ENCODE peak calls at places on chromosomes 5 and 9, in seven cellular contexts. V is uterus, Q is foreskin fibroblast, R is A549, E is mucosa of descending colon, B is left ventricle myocardium inferior, W is GM23338. X is an unnamed sample.
A peak's percentile ranks its signal among the peaks of the same experiment; 100 is the strongest.

GRCh38 chr9:111599092-111599947 is at the start of gene PTGR1:
- DNase-seq in V (peak; percentile 87), Q (peak; percentile 96), R (peak; percentile 72), E (peak; percentile 86), B (peak; percentile 85), W (peak; percentile 92), X (peak; percentile 85)

GRCh38 chr9:2634158-2634557 is 12.6 kb downstream of the VLDLR start:
- DNase-seq in V (no peak), Q (no peak), R (no peak), E (no peak), B (no peak), W (no peak), X (no peak)

GRCh38 chr9:114156658-114157421 is 1.5 kb downstream of the COL27A1 start:
- DNase-seq in V (peak; percentile 80), Q (peak; percentile 94), R (peak; percentile 28), E (peak; percentile 30), B (peak; percentile 62), W (peak; percentile 63), X (peak; percentile 43)

GRCh38 chr9:130661461-130662098 is 2.8 kb upstream of the PRDM12 start:
- DNase-seq in V (no peak), Q (peak; percentile 17), R (no peak), E (no peak), B (no peak), W (peak; percentile 59), X (no peak)

GRCh38 chr9:76321185-76321828 is 72.9 kb downstream of the RFK start:
- DNase-seq in V (no peak), Q (peak; percentile 71), R (peak; percentile 44), E (no peak), B (no peak), W (no peak), X (no peak)

GRCh38 chr5:153256-153655 is 38.0 kb upstream of the LRRC14B start:
- DNase-seq in V (no peak), Q (peak; percentile 35), R (no peak), E (no peak), B (no peak), W (no peak), X (peak; percentile 4)

GRCh38 chr5:119411935-119412623 is 40.2 kb upstream of the HSD17B4 start:
- DNase-seq in V (peak; percentile 38), Q (peak; percentile 88), R (peak; percentile 67), E (peak; percentile 83), B (peak; percentile 25), W (peak; percentile 82), X (peak; percentile 76)

GRCh38 chr5:149358294-149358651 is 427 bp downstream of the PCYOX1L start:
- DNase-seq in V (peak; percentile 48), Q (peak; percentile 40), R (no peak), E (peak; percentile 33), B (peak; percentile 42), W (peak; percentile 29), X (peak; percentile 44)

GRCh38 chr9:15160673-15161072 is 146.3 kb downstream of the TTC39B start:
- DNase-seq in V (no peak), Q (peak; percentile 78), R (no peak), E (no peak), B (no peak), W (no peak), X (no peak)

GRCh38 chr9:108347463-108348153 is 508.2 kb downstream of the ACTL7B start:
- DNase-seq in V (no peak), Q (no peak), R (no peak), E (no peak), B (no peak), W (no peak), X (no peak)

GRCh38 chr5:112196574-112196973 is 222.5 kb downstream of the EPB41L4A start:
- DNase-seq in V (no peak), Q (no peak), R (no peak), E (no peak), B (no peak), W (no peak), X (no peak)

GRCh38 chr9:84781431-84781830 is 111.9 kb downstream of the NTRK2 start:
- DNase-seq in V (no peak), Q (peak; percentile 24), R (no peak), E (peak; percentile 21), B (no peak), W (peak; percentile 65), X (no peak)

GRCh38 chr5:157948738-157949410 is 89.9 kb upstream of the CLINT1 start:
- DNase-seq in V (peak; percentile 91), Q (peak; percentile 90), R (peak; percentile 71), E (peak; percentile 99), B (peak; percentile 84), W (peak; percentile 98), X (peak; percentile 97)

GRCh38 chr5:114360816-114361723 is 800 bp upstream of the KCNN2 start:
- DNase-seq in V (peak; percentile 16), Q (peak; percentile 54), R (peak; percentile 7), E (peak; percentile 42), B (peak; percentile 22), W (peak; percentile 89), X (peak; percentile 26)

GRCh38 chr5:123107343-123108240 is 18.6 kb downstream of the PRDM6 start:
- DNase-seq in V (no peak), Q (peak; percentile 36), R (no peak), E (no peak), B (no peak), W (no peak), X (no peak)

GRCh38 chr9:292915-293314 is 78.2 kb downstream of the DOCK8 start:
- DNase-seq in V (no peak), Q (no peak), R (no peak), E (no peak), B (no peak), W (peak; percentile 17), X (no peak)

GRCh38 chr5:142600092-142600491 is 85.8 kb downstream of the FGF1 start:
- DNase-seq in V (no peak), Q (no peak), R (no peak), E (no peak), B (no peak), W (no peak), X (no peak)

GRCh38 chr9:26260238-26260637 is 582.0 kb upstream of the TUSC1 start:
- DNase-seq in V (no peak), Q (peak; percentile 58), R (no peak), E (no peak), B (no peak), W (no peak), X (no peak)

GRCh38 chr9:14281136-14281795 is 32.7 kb downstream of the NFIB start:
- DNase-seq in V (no peak), Q (no peak), R (no peak), E (no peak), B (no peak), W (no peak), X (no peak)

GRCh38 chr5:54251981-54252380 is 58.4 kb downstream of the ARL15 start:
- DNase-seq in V (no peak), Q (peak; percentile 40), R (no peak), E (no peak), B (no peak), W (peak; percentile 19), X (no peak)

GRCh38 chr5:146745937-146746577 is 132.5 kb downstream of the PPP2R2B start:
- DNase-seq in V (no peak), Q (no peak), R (no peak), E (no peak), B (no peak), W (no peak), X (no peak)

GRCh38 chr9:132946624-132947295 is 2.3 kb upstream of the TSC1 start:
- DNase-seq in V (no peak), Q (peak; percentile 77), R (no peak), E (no peak), B (no peak), W (peak; percentile 62), X (no peak)

GRCh38 chr9:112655633-112656032 is 62.3 kb downstream of the INIP start:
- DNase-seq in V (no peak), Q (no peak), R (no peak), E (no peak), B (no peak), W (peak; percentile 25), X (no peak)

GRCh38 chr9:119360237-119360636 is 9.0 kb downstream of the BRINP1 start:
- DNase-seq in V (no peak), Q (no peak), R (no peak), E (no peak), B (no peak), W (peak; percentile 45), X (no peak)

GRCh38 chr9:119357697-119358096 is 11.5 kb downstream of the BRINP1 start:
- DNase-seq in V (no peak), Q (no peak), R (no peak), E (no peak), B (no peak), W (no peak), X (no peak)
- TF ChIP-seq CTCF in V (no peak), Q (no peak), R (no peak), E (no peak), B (no peak), W (no peak), X (no peak)

GRCh38 chr5:63603001-63603400 is 359.2 kb downstream of the HTR1A start:
- DNase-seq in V (no peak), Q (no peak), R (no peak), E (no peak), B (no peak), W (no peak), X (no peak)

DNA sequence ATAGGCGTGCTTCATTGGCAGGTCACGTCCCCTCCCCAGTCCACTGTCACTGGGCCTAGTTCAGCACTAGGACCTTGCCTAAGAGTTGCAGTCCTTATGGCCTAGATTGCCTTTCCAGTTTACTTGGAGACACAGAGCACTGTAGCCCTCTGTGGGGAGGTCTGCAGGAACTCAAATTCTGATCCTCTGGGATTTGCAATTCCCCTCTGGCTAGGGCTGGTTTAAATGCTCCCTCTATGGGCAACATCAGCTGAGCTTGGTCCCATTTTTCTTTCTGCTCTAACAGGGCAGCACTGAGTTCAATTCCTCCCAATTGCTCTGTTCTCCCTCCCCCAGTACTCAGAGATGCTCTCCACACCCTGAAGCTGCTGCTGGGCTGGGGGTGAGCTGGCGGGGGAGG is 358.2 kb downstream of the HTR1A start:
- DNase-seq in V (no peak), Q (no peak), R (no peak), E (no peak), B (no peak), W (peak; percentile 6), X (no peak)
- TF ChIP-seq CTCF in V (no peak), Q (no peak), R (no peak), E (no peak), B (no peak), W (no peak), X (no peak)

DNA sequence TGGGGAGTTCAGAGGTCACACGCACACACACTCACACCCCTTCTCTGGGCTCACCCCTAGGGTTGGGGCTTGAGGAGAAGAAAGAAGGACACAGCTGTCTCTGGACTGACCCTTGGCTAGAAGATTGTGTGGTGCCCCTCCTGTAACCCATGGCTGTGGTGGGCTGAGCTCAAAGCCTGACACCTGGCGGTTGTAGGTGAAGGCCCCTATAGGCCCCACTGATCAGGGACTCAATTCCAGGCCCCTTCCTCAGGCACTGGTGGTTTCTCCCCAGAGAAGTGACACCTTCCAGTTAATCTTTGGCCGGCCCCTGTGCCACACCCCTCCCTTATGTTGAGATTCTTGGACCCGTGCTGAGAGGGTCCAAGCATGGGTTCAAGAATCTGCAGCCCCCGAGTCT is 35.2 kb upstream of the CRB2 start:
- DNase-seq in V (no peak), Q (no peak), R (no peak), E (no peak), B (no peak), W (no peak), X (no peak)
- TF ChIP-seq CTCF in V (no peak), Q (no peak), R (no peak), E (no peak), B (no peak), W (peak; percentile 18), X (no peak)

DNA sequence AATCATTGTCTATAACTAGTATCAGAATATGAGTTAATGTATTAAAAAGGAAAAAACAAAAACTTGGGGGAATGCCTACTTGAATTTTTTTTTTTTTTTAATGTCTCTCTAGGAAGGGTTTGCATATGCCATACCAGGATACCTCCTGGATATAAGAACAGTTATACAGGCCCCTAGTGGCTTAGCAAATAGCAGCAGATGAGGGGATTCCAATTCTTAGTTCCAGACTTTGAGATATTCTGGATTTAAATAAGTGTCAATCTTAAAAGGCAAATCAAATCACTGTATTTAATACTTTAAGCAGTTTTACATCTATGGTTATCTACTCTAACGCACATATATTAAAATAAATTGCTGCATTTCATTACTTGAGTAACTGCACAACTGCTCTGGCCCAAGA is 1055.5 kb upstream of the DMAC1 start:
- DNase-seq in V (no peak), Q (peak; percentile 70), R (no peak), E (no peak), B (no peak), W (peak; percentile 47), X (no peak)
- TF ChIP-seq CTCF in V (no peak), Q (peak; percentile 47), R (no peak), E (no peak), B (peak; percentile 49), W (peak; percentile 61), X (peak; percentile 31)

X was measured in colonic mucosa.